ENCODE peak calls at places on chromosomes 11 and 22, in six cellular contexts. One of them, this sample, is unnamed.
A peak's percentile ranks its signal among the peaks of the same experiment; 100 is the strongest.

GRCh38 chr11:6992026-6992425 is 28.1 kb downstream of the ZNF214 start:
- DNase-seq in stimulated activated naive B cell treated with anti-CD40 and anti-IgM and Interleukin-4, amounts not matched to agents 10 μg/mL and 1 μg/mL and 100 μg/mL, for 72 hours: no peak
- DNase-seq in fibroblast of lung: peak; percentile 39
- DNase-seq in cerebellar cortex: no peak
- DNase-seq in activated naive CD8-positive, alpha-beta T cell treated with anti-CD3 and anti-CD28 coated beads, Interleukin-2, amount 50 U/mL, for 24 hours: no peak
- DNase-seq in coronary artery: no peak
- DNase-seq in this sample: no peak

GRCh38 chr11:126153999-126154398 is 57.5 kb downstream of the RPUSD4 start:
- DNase-seq in stimulated activated naive B cell treated with anti-CD40 and anti-IgM and Interleukin-4, amounts not matched to agents 10 μg/mL and 1 μg/mL and 100 μg/mL, for 72 hours: no peak
- DNase-seq in fibroblast of lung: peak; percentile 97
- DNase-seq in cerebellar cortex: no peak
- DNase-seq in activated naive CD8-positive, alpha-beta T cell treated with anti-CD3 and anti-CD28 coated beads, Interleukin-2, amount 50 U/mL, for 24 hours: no peak
- DNase-seq in coronary artery: no peak
- DNase-seq in this sample: no peak

GRCh38 chr11:64799925-64800632 is 2.9 kb downstream of the MAP4K2 start:
- DNase-seq in stimulated activated naive B cell treated with anti-CD40 and anti-IgM and Interleukin-4, amounts not matched to agents 10 μg/mL and 1 μg/mL and 100 μg/mL, for 72 hours: no peak
- DNase-seq in fibroblast of lung: no peak
- DNase-seq in cerebellar cortex: no peak
- DNase-seq in activated naive CD8-positive, alpha-beta T cell treated with anti-CD3 and anti-CD28 coated beads, Interleukin-2, amount 50 U/mL, for 24 hours: no peak
- DNase-seq in coronary artery: no peak
- DNase-seq in this sample: no peak

GRCh38 chr11:50412832-50413231 is 380.2 kb downstream of the OR4C45 start:
- DNase-seq in stimulated activated naive B cell treated with anti-CD40 and anti-IgM and Interleukin-4, amounts not matched to agents 10 μg/mL and 1 μg/mL and 100 μg/mL, for 72 hours: no peak
- DNase-seq in fibroblast of lung: no peak
- DNase-seq in cerebellar cortex: no peak
- DNase-seq in activated naive CD8-positive, alpha-beta T cell treated with anti-CD3 and anti-CD28 coated beads, Interleukin-2, amount 50 U/mL, for 24 hours: no peak
- DNase-seq in coronary artery: peak; percentile 38
- DNase-seq in this sample: no peak

GRCh38 chr11:14445542-14446530 is 53.8 kb downstream of the COPB1 start:
- DNase-seq in stimulated activated naive B cell treated with anti-CD40 and anti-IgM and Interleukin-4, amounts not matched to agents 10 μg/mL and 1 μg/mL and 100 μg/mL, for 72 hours: no peak
- DNase-seq in fibroblast of lung: peak; percentile 14
- DNase-seq in cerebellar cortex: no peak
- DNase-seq in activated naive CD8-positive, alpha-beta T cell treated with anti-CD3 and anti-CD28 coated beads, Interleukin-2, amount 50 U/mL, for 24 hours: no peak
- DNase-seq in coronary artery: no peak
- DNase-seq in this sample: no peak

GRCh38 chr11:62588966-62589637 is 2.2 kb downstream of the TUT1 start:
- DNase-seq in stimulated activated naive B cell treated with anti-CD40 and anti-IgM and Interleukin-4, amounts not matched to agents 10 μg/mL and 1 μg/mL and 100 μg/mL, for 72 hours: no peak
- DNase-seq in fibroblast of lung: peak; percentile 21
- DNase-seq in cerebellar cortex: no peak
- DNase-seq in activated naive CD8-positive, alpha-beta T cell treated with anti-CD3 and anti-CD28 coated beads, Interleukin-2, amount 50 U/mL, for 24 hours: peak; percentile 29
- DNase-seq in coronary artery: no peak
- DNase-seq in this sample: no peak

GRCh38 chr11:117809236-117810055 is 12.4 kb upstream of the DSCAML1 start:
- DNase-seq in stimulated activated naive B cell treated with anti-CD40 and anti-IgM and Interleukin-4, amounts not matched to agents 10 μg/mL and 1 μg/mL and 100 μg/mL, for 72 hours: no peak
- DNase-seq in fibroblast of lung: no peak
- DNase-seq in cerebellar cortex: peak; percentile 73
- DNase-seq in activated naive CD8-positive, alpha-beta T cell treated with anti-CD3 and anti-CD28 coated beads, Interleukin-2, amount 50 U/mL, for 24 hours: peak; percentile 63
- DNase-seq in coronary artery: no peak
- DNase-seq in this sample: no peak

GRCh38 chr11:125449586-125449985 is 46.5 kb downstream of the FEZ1 start:
- DNase-seq in stimulated activated naive B cell treated with anti-CD40 and anti-IgM and Interleukin-4, amounts not matched to agents 10 μg/mL and 1 μg/mL and 100 μg/mL, for 72 hours: no peak
- DNase-seq in fibroblast of lung: no peak
- DNase-seq in cerebellar cortex: no peak
- DNase-seq in activated naive CD8-positive, alpha-beta T cell treated with anti-CD3 and anti-CD28 coated beads, Interleukin-2, amount 50 U/mL, for 24 hours: no peak
- DNase-seq in coronary artery: no peak
- DNase-seq in this sample: no peak

GRCh38 chr11:62148271-62148980 is 24.6 kb downstream of the INCENP start:
- DNase-seq in stimulated activated naive B cell treated with anti-CD40 and anti-IgM and Interleukin-4, amounts not matched to agents 10 μg/mL and 1 μg/mL and 100 μg/mL, for 72 hours: no peak
- DNase-seq in fibroblast of lung: no peak
- DNase-seq in cerebellar cortex: no peak
- DNase-seq in activated naive CD8-positive, alpha-beta T cell treated with anti-CD3 and anti-CD28 coated beads, Interleukin-2, amount 50 U/mL, for 24 hours: no peak
- DNase-seq in coronary artery: peak; percentile 28
- DNase-seq in this sample: peak; percentile 41

GRCh38 chr11:130452941-130453340 is 4.5 kb downstream of the ADAMTS15 start:
- DNase-seq in stimulated activated naive B cell treated with anti-CD40 and anti-IgM and Interleukin-4, amounts not matched to agents 10 μg/mL and 1 μg/mL and 100 μg/mL, for 72 hours: no peak
- DNase-seq in fibroblast of lung: no peak
- DNase-seq in cerebellar cortex: no peak
- DNase-seq in activated naive CD8-positive, alpha-beta T cell treated with anti-CD3 and anti-CD28 coated beads, Interleukin-2, amount 50 U/mL, for 24 hours: no peak
- DNase-seq in coronary artery: no peak
- DNase-seq in this sample: no peak

GRCh38 chr11:76955459-76956114 is 78.6 kb upstream of the B3GNT6 start:
- DNase-seq in stimulated activated naive B cell treated with anti-CD40 and anti-IgM and Interleukin-4, amounts not matched to agents 10 μg/mL and 1 μg/mL and 100 μg/mL, for 72 hours: no peak
- DNase-seq in fibroblast of lung: no peak
- DNase-seq in cerebellar cortex: no peak
- DNase-seq in activated naive CD8-positive, alpha-beta T cell treated with anti-CD3 and anti-CD28 coated beads, Interleukin-2, amount 50 U/mL, for 24 hours: no peak
- DNase-seq in coronary artery: no peak
- DNase-seq in this sample: no peak

GRCh38 chr11:32830413-32830738 is 649 bp downstream of the PRRG4 start:
- DNase-seq in stimulated activated naive B cell treated with anti-CD40 and anti-IgM and Interleukin-4, amounts not matched to agents 10 μg/mL and 1 μg/mL and 100 μg/mL, for 72 hours: no peak
- DNase-seq in fibroblast of lung: no peak
- DNase-seq in cerebellar cortex: no peak
- DNase-seq in activated naive CD8-positive, alpha-beta T cell treated with anti-CD3 and anti-CD28 coated beads, Interleukin-2, amount 50 U/mL, for 24 hours: no peak
- DNase-seq in coronary artery: no peak
- DNase-seq in this sample: peak; percentile 79

GRCh38 chr22:19807161-19807913 is 46.8 kb downstream of the TBX1 start:
- DNase-seq in stimulated activated naive B cell treated with anti-CD40 and anti-IgM and Interleukin-4, amounts not matched to agents 10 μg/mL and 1 μg/mL and 100 μg/mL, for 72 hours: no peak
- DNase-seq in fibroblast of lung: no peak
- DNase-seq in cerebellar cortex: no peak
- DNase-seq in activated naive CD8-positive, alpha-beta T cell treated with anti-CD3 and anti-CD28 coated beads, Interleukin-2, amount 50 U/mL, for 24 hours: no peak
- DNase-seq in coronary artery: no peak
- DNase-seq in this sample: peak; percentile 50

GRCh38 chr11:103794262-103794661 is 242.2 kb upstream of the DDI1 start:
- DNase-seq in stimulated activated naive B cell treated with anti-CD40 and anti-IgM and Interleukin-4, amounts not matched to agents 10 μg/mL and 1 μg/mL and 100 μg/mL, for 72 hours: no peak
- DNase-seq in fibroblast of lung: peak; percentile 22
- DNase-seq in cerebellar cortex: no peak
- DNase-seq in activated naive CD8-positive, alpha-beta T cell treated with anti-CD3 and anti-CD28 coated beads, Interleukin-2, amount 50 U/mL, for 24 hours: no peak
- DNase-seq in coronary artery: no peak
- DNase-seq in this sample: no peak

GRCh38 chr11:23278121-23278520 is 417.8 kb upstream of the CCDC179 start:
- DNase-seq in stimulated activated naive B cell treated with anti-CD40 and anti-IgM and Interleukin-4, amounts not matched to agents 10 μg/mL and 1 μg/mL and 100 μg/mL, for 72 hours: no peak
- DNase-seq in fibroblast of lung: peak; percentile 22
- DNase-seq in cerebellar cortex: no peak
- DNase-seq in activated naive CD8-positive, alpha-beta T cell treated with anti-CD3 and anti-CD28 coated beads, Interleukin-2, amount 50 U/mL, for 24 hours: no peak
- DNase-seq in coronary artery: no peak
- DNase-seq in this sample: no peak

GRCh38 chr11:76838422-76839068 is 22.2 kb upstream of the ACER3 start:
- DNase-seq in stimulated activated naive B cell treated with anti-CD40 and anti-IgM and Interleukin-4, amounts not matched to agents 10 μg/mL and 1 μg/mL and 100 μg/mL, for 72 hours: no peak
- DNase-seq in fibroblast of lung: peak; percentile 31
- DNase-seq in cerebellar cortex: peak; percentile 44
- DNase-seq in activated naive CD8-positive, alpha-beta T cell treated with anti-CD3 and anti-CD28 coated beads, Interleukin-2, amount 50 U/mL, for 24 hours: no peak
- DNase-seq in coronary artery: no peak
- DNase-seq in this sample: no peak

GRCh38 chr11:19988598-19988997 is 171.7 kb downstream of the DBX1 start:
- DNase-seq in stimulated activated naive B cell treated with anti-CD40 and anti-IgM and Interleukin-4, amounts not matched to agents 10 μg/mL and 1 μg/mL and 100 μg/mL, for 72 hours: no peak
- DNase-seq in fibroblast of lung: peak; percentile 83
- DNase-seq in cerebellar cortex: peak; percentile 92
- DNase-seq in activated naive CD8-positive, alpha-beta T cell treated with anti-CD3 and anti-CD28 coated beads, Interleukin-2, amount 50 U/mL, for 24 hours: no peak
- DNase-seq in coronary artery: no peak
- DNase-seq in this sample: peak; percentile 66

GRCh38 chr22:45584621-45585436 is 82.1 kb downstream of the FBLN1 start:
- DNase-seq in stimulated activated naive B cell treated with anti-CD40 and anti-IgM and Interleukin-4, amounts not matched to agents 10 μg/mL and 1 μg/mL and 100 μg/mL, for 72 hours: no peak
- DNase-seq in fibroblast of lung: no peak
- DNase-seq in cerebellar cortex: no peak
- DNase-seq in activated naive CD8-positive, alpha-beta T cell treated with anti-CD3 and anti-CD28 coated beads, Interleukin-2, amount 50 U/mL, for 24 hours: no peak
- DNase-seq in coronary artery: no peak
- DNase-seq in this sample: no peak

GRCh38 chr11:110425751-110426545 is 3.8 kb upstream of the FDX1 start:
- DNase-seq in stimulated activated naive B cell treated with anti-CD40 and anti-IgM and Interleukin-4, amounts not matched to agents 10 μg/mL and 1 μg/mL and 100 μg/mL, for 72 hours: no peak
- DNase-seq in fibroblast of lung: peak; percentile 88
- DNase-seq in cerebellar cortex: no peak
- DNase-seq in activated naive CD8-positive, alpha-beta T cell treated with anti-CD3 and anti-CD28 coated beads, Interleukin-2, amount 50 U/mL, for 24 hours: no peak
- DNase-seq in coronary artery: no peak
- DNase-seq in this sample: no peak